ENCODE peak calls at places on chromosomes 13 and 19, in seven cellular contexts. E is mucosa of descending colon; B is esophagus squamous epithelium; W is CD4-positive, alpha-beta T cell; S is Peyer's patch; N is cardiac muscle cell; V is Panc1. O is an unnamed sample.

GRCh38 chr13:100542546-100543156 is 45.9 kb downstream of the GGACT start:
- DNase-seq in N (no peak), S (peak; percentile 30), B (no peak), V (no peak), W (no peak), E (no peak), O (no peak)

GRCh38 chr13:40564342-40564997 is 102.0 kb downstream of the FOXO1 start:
- DNase-seq in B (no peak), W (peak; percentile 22), E (no peak), N (no peak), V (no peak), S (no peak), O (no peak)

GRCh38 chr19:18339703-18340102 is 695 bp upstream of the PGPEP1 start:
- DNase-seq in N (no peak), E (no peak), S (no peak), B (no peak), V (no peak), W (no peak), O (no peak)

GRCh38 chr19:8265872-8266271 is 42.3 kb downstream of the CD320 start:
- DNase-seq in E (no peak), B (no peak), W (no peak), N (no peak), S (peak; percentile 4), V (no peak), O (peak; percentile 6)

GRCh38 chr13:24277721-24278120 is 31.7 kb upstream of the C1QTNF9 start:
- DNase-seq in S (no peak), B (no peak), N (no peak), V (no peak), W (no peak), E (no peak), O (no peak)

GRCh38 chr13:41568990-41569387 is 111.6 kb downstream of the RGCC start:
- DNase-seq in E (no peak), W (no peak), S (no peak), N (no peak), B (no peak), V (no peak), O (no peak)

GRCh38 chr19:40740747-40741146 is 9.5 kb downstream of the ACTMAP start:
- DNase-seq in V (no peak), E (no peak), W (no peak), N (no peak), B (no peak), S (no peak), O (peak; percentile 84)

GRCh38 chr19:47353307-47353712 is 4.2 kb downstream of the DHX34 start:
- DNase-seq in E (peak; percentile 86), B (no peak), V (no peak), N (no peak), S (peak; percentile 80), W (no peak), O (no peak)

GRCh38 chr19:33235269-33235995 is 9.8 kb upstream of the SLC7A10 start:
- DNase-seq in W (peak; percentile 65), N (peak; percentile 85), E (peak; percentile 86), S (peak; percentile 95), V (peak; percentile 47), B (no peak), O (peak; percentile 84)

GRCh38 chr13:26599403-26599802 is 41.9 kb downstream of the WASF3 start:
- DNase-seq in V (no peak), E (no peak), B (no peak), N (no peak), W (no peak), S (no peak), O (no peak)

GRCh38 chr13:26600345-26600761 is 42.9 kb downstream of the WASF3 start:
- DNase-seq in E (no peak), N (no peak), S (no peak), W (no peak), B (no peak), V (no peak), O (no peak)

GRCh38 chr13:26602783-26603182 is 45.3 kb downstream of the WASF3 start:
- DNase-seq in N (no peak), W (no peak), E (no peak), V (no peak), S (no peak), B (no peak), O (no peak)

GRCh38 chr13:26599885-26600284 is 42.4 kb downstream of the WASF3 start:
- DNase-seq in N (no peak), S (no peak), B (no peak), V (no peak), W (no peak), E (no peak), O (no peak)

GRCh38 chr13:26601669-26602068 is 44.2 kb downstream of the WASF3 start:
- DNase-seq in E (no peak), S (no peak), N (no peak), V (no peak), B (no peak), W (no peak), O (no peak)
- TF ChIP-seq CTCF in E (no peak), S (no peak), N (no peak), V (peak; percentile 35), B (no peak), W (no peak), O (no peak)

GRCh38 chr19:36807029-36807428 is 31.2 kb downstream of the ZNF790 start:
- DNase-seq in W (no peak), E (no peak), B (no peak), V (no peak), N (no peak), S (no peak), O (no peak)
- H3K9me3 ChIP-seq in W (peaks cover 90% of the 10 kb centered on the region), E (peaks cover 96% of the 10 kb centered on the region), B (no peaks in the 10 kb centered on the region), V (peaks cover 73% of the 10 kb centered on the region), N (no peaks in the 10 kb centered on the region), S (no peaks in the 10 kb centered on the region), O (peaks cover 99% of the 10 kb centered on the region)

GRCh38 chr13:105846923-105847322 is 688.5 kb downstream of the EFNB2 start:
- DNase-seq in S (no peak), V (no peak), E (no peak), B (no peak), W (no peak), N (no peak), O (no peak)
- TF ChIP-seq CTCF in S (no peak), V (no peak), E (no peak), B (no peak), W (no peak), N (no peak), O (no peak)

GRCh38 chr19:36674201-36674600 is 7.6 kb upstream of the ZNF461 start:
- DNase-seq in S (no peak), E (no peak), W (no peak), N (no peak), V (no peak), B (no peak), O (no peak)
- H3K9me3 ChIP-seq in S (no peaks in the 10 kb centered on the region), E (peaks cover 93% of the 10 kb centered on the region), W (peaks cover 54% of the 10 kb centered on the region), N (no peaks in the 10 kb centered on the region), V (no peaks in the 10 kb centered on the region), B (no peaks in the 10 kb centered on the region), O (peaks cover 3% of the 10 kb centered on the region)

GRCh38 chr19:10634881-10635463 is 9.6 kb downstream of the SLC44A2 start:
- DNase-seq in B (no peak), V (no peak), W (no peak), S (no peak), N (no peak), E (no peak), O (no peak)
- TF ChIP-seq CTCF in B (no peak), V (no peak), W (no peak), S (no peak), N (no peak), E (no peak), O (no peak)

GRCh38 chr13:37089495-37089894 is 16.0 kb downstream of the CSNK1A1L start:
- DNase-seq in N (no peak), W (no peak), S (no peak), V (no peak), B (no peak), E (no peak), O (no peak)
- H3K9me3 ChIP-seq in N (no peaks in the 10 kb centered on the region), W (no peaks in the 10 kb centered on the region), S (no peaks in the 10 kb centered on the region), V (no peaks in the 10 kb centered on the region), B (no peaks in the 10 kb centered on the region), E (no peaks in the 10 kb centered on the region), O (no peaks in the 10 kb centered on the region)

GRCh38 chr13:32443111-32443510 is 15.2 kb upstream of the N4BP2L1 start:
- DNase-seq in W (peak; percentile 17), N (peak; percentile 11), S (peak; percentile 73), V (no peak), B (peak; percentile 1), E (peak; percentile 34), O (no peak)
- TF ChIP-seq CTCF in W (peak; percentile 53), N (peak; percentile 22), S (peak; percentile 48), V (peak; percentile 25), B (no peak), E (no peak), O (no peak)

O was measured in tibial artery.